ENCODE peak calls at places on chromosomes 2 and 18, in six cellular contexts. L is H9, T is IMR-90, K is neuronal stem cell, N is H1, D is trophoblast cell. I is an unnamed sample.
A peak's percentile ranks its signal among the peaks of the same experiment; 100 is the strongest.

GRCh38 chr2:86435531-86435930 is 5.6 kb upstream of the KDM3A start:
- DNase-seq in L (no peak), K (no peak), T (no peak), D (no peak), N (no peak), I (no peak)

GRCh38 chr2:198905881-198906612 is 551.7 kb downstream of the SATB2 start:
- DNase-seq in K (no peak), N (no peak), D (no peak), T (no peak), L (no peak), I (no peak)

GRCh38 chr2:71001592-71002570 is 7.2 kb upstream of the TEX261 start:
- DNase-seq in N (no peak), T (no peak), D (peak; percentile 33), L (peak; percentile 82), K (peak; percentile 73), I (no peak)

GRCh38 chr2:174176898-174177297 is 71.4 kb downstream of the OLA1 start:
- DNase-seq in N (no peak), K (peak; percentile 23), T (peak; percentile 44), L (no peak), D (peak; percentile 78), I (no peak)

GRCh38 chr2:217797661-217798069 is 205.1 kb downstream of the TNS1 start:
- DNase-seq in D (no peak), K (no peak), T (peak; percentile 30), L (no peak), N (no peak), I (no peak)

GRCh38 chr2:119290859-119291587 is 67.4 kb downstream of the STEAP3 start:
- DNase-seq in L (peak; percentile 94), T (peak; percentile 61), D (peak; percentile 54), K (peak; percentile 74), N (peak; percentile 66), I (peak; percentile 59)

GRCh38 chr2:189551808-189552207 is 28.8 kb downstream of the SLC40A1 start:
- DNase-seq in D (no peak), T (no peak), K (no peak), N (no peak), L (no peak), I (no peak)

GRCh38 chr2:25558262-25558661 is 115.1 kb downstream of the DTNB start:
- DNase-seq in T (peak; percentile 85), L (no peak), N (no peak), D (no peak), K (no peak), I (peak; percentile 81)

GRCh38 chr2:128307595-128307994 is 11.1 kb downstream of the HS6ST1 start:
- DNase-seq in K (no peak), D (no peak), N (no peak), T (no peak), L (no peak), I (no peak)

GRCh38 chr18:34031810-34032209 is 192.9 kb downstream of the NOL4 start:
- DNase-seq in L (peak; percentile 50), K (no peak), N (no peak), T (no peak), D (peak; percentile 3), I (no peak)

GRCh38 chr2:236546561-236546961 is 23.1 kb upstream of the ACKR3 start:
- DNase-seq in D (no peak), N (no peak), T (no peak), K (no peak), L (no peak), I (no peak)

GRCh38 chr2:110875384-110875725 is 143.0 kb downstream of the ACOXL start:
- DNase-seq in L (no peak), K (no peak), N (no peak), T (no peak), D (no peak), I (no peak)

GRCh38 chr2:160812830-160813505 is 319.4 kb upstream of the RBMS1 start:
- DNase-seq in L (no peak), N (no peak), K (no peak), T (no peak), D (no peak), I (no peak)

GRCh38 chr18:40868110-40868858 is 1086.8 kb upstream of the PIK3C3 start:
- DNase-seq in T (peak; percentile 96), N (no peak), K (no peak), D (peak; percentile 79), L (no peak), I (peak; percentile 97)

GRCh38 chr2:6580982-6581381 is 284.7 kb downstream of the CMPK2 start:
- DNase-seq in L (no peak), D (no peak), K (no peak), N (no peak), T (peak; percentile 85), I (peak; percentile 54)

GRCh38 chr2:157312866-157313486 is 12.6 kb downstream of the ERMN start:
- DNase-seq in K (no peak), L (no peak), T (peak; percentile 34), D (no peak), N (no peak), I (no peak)

GRCh38 chr2:111923271-111923670 is 24.9 kb downstream of the MERTK start:
- DNase-seq in T (peak; percentile 74), L (no peak), D (no peak), K (no peak), N (no peak), I (no peak)

GRCh38 chr2:150276737-150277136 is 210.7 kb downstream of the RND3 start:
- DNase-seq in T (no peak), N (no peak), D (no peak), L (no peak), K (no peak), I (no peak)

GRCh38 chr2:150279673-150280072 is 207.8 kb downstream of the RND3 start:
- DNase-seq in K (no peak), L (no peak), N (no peak), T (no peak), D (no peak), I (peak; percentile 60)

GRCh38 chr2:150271952-150272351 is 215.5 kb downstream of the RND3 start:
- DNase-seq in T (peak; percentile 93), D (no peak), N (no peak), L (no peak), K (no peak), I (peak; percentile 56)

GRCh38 chr2:150272404-150272803 is 215.1 kb downstream of the RND3 start:
- DNase-seq in N (no peak), D (no peak), L (no peak), K (no peak), T (no peak), I (no peak)

DNA sequence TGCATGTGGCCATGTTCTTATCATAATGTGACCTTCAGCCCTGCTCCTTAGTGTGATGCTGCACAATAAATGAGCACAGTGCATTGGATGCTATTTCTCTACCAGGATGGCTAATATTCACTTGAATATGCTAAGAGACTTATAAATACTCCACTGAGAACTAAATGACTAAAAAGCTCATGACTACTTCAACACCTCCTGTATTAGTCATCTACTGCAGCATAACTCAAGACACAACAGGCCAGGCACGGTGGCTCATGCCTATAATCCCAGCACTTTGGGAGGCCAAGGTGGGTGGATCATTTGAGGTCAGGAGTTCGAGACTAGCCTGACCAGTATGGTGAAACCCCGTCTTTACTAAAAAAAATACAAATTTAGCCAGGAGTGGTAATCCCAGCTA is 213.4 kb downstream of the RND3 start:
- DNase-seq in D (no peak), N (no peak), L (no peak), T (peak; percentile 56), K (no peak), I (peak; percentile 53)
- H4K91ac ChIP-seq in D (no peak overlapping the region), N (no peak overlapping the region), L (no peak overlapping the region), T (no peak overlapping the region), K (no peak overlapping the region), I (no peak overlapping the region)

DNA sequence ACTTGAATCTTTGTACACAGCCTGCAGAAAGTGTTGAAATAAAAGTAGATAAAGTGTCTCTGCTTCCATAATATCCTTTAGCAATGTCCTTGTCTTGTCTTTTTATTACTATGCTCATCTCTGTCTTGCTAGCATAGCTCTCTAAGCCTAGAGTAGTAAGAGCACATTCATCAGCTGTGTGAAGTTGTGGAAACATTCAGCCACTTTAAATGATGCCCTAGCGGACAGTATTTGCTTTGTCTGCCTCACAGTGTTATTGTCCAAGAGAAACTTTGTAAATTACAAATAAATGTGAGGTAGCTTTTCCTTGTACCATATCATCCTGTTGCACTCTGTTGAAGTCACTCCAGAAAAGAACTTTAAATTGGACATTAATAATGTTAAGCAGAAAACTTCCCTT is 60.3 kb upstream of the TTC21B start:
- DNase-seq in L (no peak), K (no peak), T (no peak), N (no peak), D (no peak), I (no peak)
- H4K91ac ChIP-seq in L (no peak overlapping the region), K (no peak overlapping the region), T (no peak overlapping the region), N (no peak overlapping the region), D (no peak overlapping the region), I (no peak overlapping the region)

DNA sequence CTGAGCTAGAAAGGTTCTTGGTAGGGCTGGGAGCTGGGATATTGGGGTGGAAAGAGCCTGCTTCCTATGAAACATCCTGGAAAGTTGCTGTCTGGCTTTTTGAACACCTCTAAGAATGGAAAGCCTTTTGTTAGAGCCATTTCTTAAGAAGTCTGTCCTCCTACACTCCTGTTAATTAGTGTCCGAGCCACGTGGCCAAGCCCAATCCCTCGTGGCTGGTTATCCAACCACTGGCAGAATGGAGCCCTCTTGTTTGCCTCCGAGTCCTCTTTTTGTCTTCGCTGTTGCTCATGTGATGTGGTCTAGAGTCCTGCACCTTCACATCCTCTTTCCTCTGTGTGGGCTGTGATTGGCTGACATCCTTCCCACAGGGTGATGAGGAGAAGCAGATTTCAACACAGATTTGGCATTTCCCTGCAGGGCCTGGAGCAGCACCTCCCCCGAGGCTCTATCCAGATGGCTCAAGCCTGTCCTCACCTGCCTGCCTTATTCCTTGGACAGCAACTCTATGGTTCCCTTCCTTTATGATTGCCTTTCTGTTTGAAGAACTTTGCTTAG is 8.2 kb upstream of the TOGARAM2 start:
- DNase-seq in L (no peak), N (no peak), T (no peak), K (no peak), D (peak; percentile 50), I (no peak)
- H4K91ac ChIP-seq in L (no peak overlapping the region), N (no peak overlapping the region), T (no peak overlapping the region), K (no peak overlapping the region), D (no peak overlapping the region), I (no peak overlapping the region)

GRCh38 chr2:72386288-72386687 is 238.6 kb upstream of the CYP26B1 start:
- DNase-seq in L (no peak), K (no peak), D (no peak), N (no peak), T (no peak), I (no peak)
- H4K91ac ChIP-seq in L (no peak overlapping the region), K (no peak overlapping the region), D (no peak overlapping the region), N (no peak overlapping the region), T (no peak overlapping the region), I (peak overlapping the region; percentile 50)

DNA sequence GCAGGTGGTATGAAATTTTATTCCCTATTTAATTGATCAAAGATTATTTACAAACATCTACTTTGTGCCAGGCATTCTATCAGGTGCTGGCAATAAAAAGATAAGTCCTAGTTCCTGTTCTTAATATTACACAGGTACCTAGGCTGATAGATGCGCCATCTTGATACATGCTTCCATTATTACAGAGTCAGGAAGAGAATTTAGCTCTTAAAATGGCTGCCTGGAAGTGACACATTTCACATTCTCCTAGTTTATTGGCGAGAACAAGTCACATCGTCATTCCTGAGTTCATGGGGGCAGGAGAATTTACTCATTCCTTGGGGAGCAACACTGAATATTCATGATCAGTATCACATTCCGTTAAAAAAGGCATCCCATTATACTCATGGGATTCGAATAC is 1.1 kb upstream of the DARS1 start:
- DNase-seq in K (no peak), T (no peak), D (no peak), N (no peak), L (no peak), I (no peak)
- H4K91ac ChIP-seq in K (no peak overlapping the region), T (no peak overlapping the region), D (no peak overlapping the region), N (no peak overlapping the region), L (no peak overlapping the region), I (no peak overlapping the region)

I was measured in mesenchymal stem cell.